ENCODE peak calls at places on chromosomes 6 and 20, in eight cellular contexts. O, P, L, A, N, U, Y and X are unnamed samples.

GRCh38 chr20:9281770-9282169 is 212.9 kb downstream of the PLCB4 start:
- DNase-seq in O (no peak), P (no peak), L (no peak), A (no peak), N (no peak), U (no peak), Y (no peak), X (no peak)

GRCh38 chr6:69232506-69233194 is 564.2 kb downstream of the LMBRD1 start:
- DNase-seq in O (peak; percentile 65), P (no peak), L (peak; percentile 68), A (peak; percentile 15), N (peak; percentile 70), U (peak; percentile 8), Y (peak; percentile 64), X (peak; percentile 76)

GRCh38 chr6:246349-246748 is 45.9 kb upstream of the DUSP22 start:
- DNase-seq in O (no peak), P (no peak), L (no peak), A (no peak), N (peak; percentile 27), U (no peak), Y (no peak), X (no peak)

GRCh38 chr6:97630592-97630991 is 347.6 kb upstream of the MMS22L start:
- DNase-seq in O (peak; percentile 67), P (no peak), L (no peak), A (peak; percentile 19), N (peak; percentile 71), U (no peak), Y (no peak), X (no peak)

GRCh38 chr20:35171753-35172433 is at the start of gene PROCR:
- DNase-seq in O (peak; percentile 86), P (no peak), L (peak; percentile 44), A (peak; percentile 80), N (peak; percentile 91), U (no peak), Y (peak; percentile 38), X (peak; percentile 96)

GRCh38 chr20:59895908-59896307 is 37.5 kb downstream of the SYCP2 start:
- DNase-seq in O (no peak), P (no peak), L (no peak), A (no peak), N (no peak), U (no peak), Y (no peak), X (no peak)

GRCh38 chr6:144809120-144809519 is 524.0 kb downstream of the UTRN start:
- DNase-seq in O (peak; percentile 42), P (no peak), L (no peak), A (peak; percentile 20), N (peak; percentile 6), U (no peak), Y (no peak), X (no peak)

GRCh38 chr20:19757973-19758887 is at the start of gene RIN2:
- DNase-seq in O (peak; percentile 88), P (peak; percentile 81), L (peak; percentile 69), A (peak; percentile 69), N (peak; percentile 88), U (no peak), Y (peak; percentile 71), X (peak; percentile 87)

GRCh38 chr6:22098623-22099022 is 198.2 kb downstream of the PRL start:
- DNase-seq in O (peak; percentile 39), P (no peak), L (no peak), A (no peak), N (peak; percentile 11), U (no peak), Y (no peak), X (no peak)

GRCh38 chr20:20322912-20323311 is 45.0 kb upstream of the INSM1 start:
- DNase-seq in O (no peak), P (no peak), L (no peak), A (no peak), N (no peak), U (no peak), Y (no peak), X (no peak)

GRCh38 chr6:95091823-95092436 is 485.4 kb upstream of the MANEA start:
- DNase-seq in O (peak; percentile 72), P (peak; percentile 59), L (no peak), A (peak; percentile 7), N (peak; percentile 80), U (no peak), Y (no peak), X (peak; percentile 69)

GRCh38 chr6:54063228-54063539 is 48.1 kb upstream of the MLIP start:
- DNase-seq in O (no peak), P (no peak), L (no peak), A (no peak), N (no peak), U (no peak), Y (no peak), X (no peak)

GRCh38 chr6:21109421-21110178 is 484.0 kb upstream of the SOX4 start:
- DNase-seq in O (peak; percentile 72), P (no peak), L (no peak), A (peak; percentile 42), N (peak; percentile 70), U (no peak), Y (no peak), X (peak; percentile 51)

GRCh38 chr20:23397961-23398360 is 23.3 kb downstream of the NAPB start:
- DNase-seq in O (peak; percentile 79), P (no peak), L (no peak), A (no peak), N (peak; percentile 79), U (no peak), Y (no peak), X (peak; percentile 49)

GRCh38 chr20:25000268-25000801 is 7.8 kb upstream of the APMAP start:
- DNase-seq in O (peak; percentile 78), P (no peak), L (no peak), A (peak; percentile 87), N (peak; percentile 95), U (no peak), Y (peak; percentile 29), X (no peak)

GRCh38 chr20:53827996-53828672 is 234.5 kb upstream of the ZNF217 start:
- DNase-seq in O (peak; percentile 100), P (no peak), L (no peak), A (peak; percentile 95), N (peak; percentile 100), U (no peak), Y (no peak), X (peak; percentile 50)